ENCODE peak calls at places on chromosomes 16 and 17, in ten cellular contexts. X is ascending aorta, A is heart left ventricle, P is mucosa of descending colon, R is mesendoderm, E is small intestine, M is GM23248, V is breast epithelium, Z is body of pancreas, D is lung. Y is an unnamed sample.

GRCh38 chr16:85653226-85653917 is 35.4 kb downstream of the GINS2 start:
- DNase-seq in M (no peak), P (no peak), X (no peak), R (no peak), Z (no peak), A (peak; percentile 54), D (no peak), V (no peak), E (no peak), Y (no peak)

GRCh38 chr16:73232555-73233422 is 184.9 kb upstream of the ZFHX3 start:
- DNase-seq in E (peak; percentile 65), A (no peak), M (no peak), P (no peak), R (peak; percentile 68), V (no peak), Z (peak; percentile 68), D (no peak), X (no peak), Y (no peak)

GRCh38 chr16:88489163-88489721 is 36.2 kb downstream of the ZFPM1 start:
- DNase-seq in M (no peak), R (no peak), D (no peak), V (no peak), E (peak; percentile 86), P (peak; percentile 54), X (no peak), Z (peak; percentile 86), A (no peak), Y (no peak)

GRCh38 chr17:7570351-7570750 is 8.6 kb downstream of the SENP3 start:
- DNase-seq in P (no peak), A (no peak), M (no peak), V (no peak), R (no peak), D (no peak), E (no peak), Z (no peak), X (no peak), Y (no peak)

GRCh38 chr17:61744252-61744651 is 119.1 kb downstream of the BRIP1 start:
- DNase-seq in D (no peak), Z (no peak), X (no peak), M (no peak), E (no peak), R (no peak), P (no peak), A (no peak), V (no peak), Y (no peak)

GRCh38 chr16:50266337-50267091 is at the start of gene ADCY7:
- DNase-seq in Z (peak; percentile 36), A (peak; percentile 90), D (peak; percentile 61), E (peak; percentile 81), V (no peak), M (peak; percentile 93), P (peak; percentile 87), R (peak; percentile 83), X (peak; percentile 88), Y (no peak)

GRCh38 chr17:10031606-10032005 is 126.5 kb upstream of the RCVRN start:
- DNase-seq in M (no peak), D (no peak), Z (no peak), V (no peak), P (no peak), A (no peak), X (no peak), E (no peak), R (no peak), Y (no peak)

GRCh38 chr16:68744744-68745280 is 7.7 kb downstream of the CDH1 start:
- DNase-seq in R (peak; percentile 94), Z (peak; percentile 94), M (peak; percentile 56), P (peak; percentile 72), E (peak; percentile 94), X (no peak), A (no peak), V (peak; percentile 84), D (peak; percentile 89), Y (no peak)

GRCh38 chr17:75109407-75110236 is at the start of gene ARMC7:
- DNase-seq in M (peak; percentile 93), R (peak; percentile 89), P (peak; percentile 98), Z (peak; percentile 92), D (peak; percentile 93), X (peak; percentile 93), A (peak; percentile 97), V (peak; percentile 81), E (peak; percentile 89), Y (peak; percentile 82)

GRCh38 chr17:8630802-8631553 is 453 bp upstream of the MYH10 start:
- DNase-seq in D (peak; percentile 98), X (peak; percentile 99), Z (peak; percentile 98), P (peak; percentile 96), M (peak; percentile 99), V (peak; percentile 98), E (peak; percentile 93), R (peak; percentile 100), A (peak; percentile 98), Y (peak; percentile 99)

GRCh38 chr17:35022536-35023063 is 40.9 kb downstream of the RFFL start:
- DNase-seq in A (peak; percentile 75), D (peak; percentile 83), V (peak; percentile 79), M (peak; percentile 93), P (peak; percentile 54), X (peak; percentile 96), Z (peak; percentile 66), E (peak; percentile 52), R (peak; percentile 44), Y (no peak)

GRCh38 chr17:3533752-3534151 is 23.9 kb downstream of the TRPV3 start:
- DNase-seq in Z (no peak), D (no peak), E (no peak), V (no peak), A (no peak), P (no peak), M (no peak), X (no peak), R (no peak), Y (no peak)

DNA sequence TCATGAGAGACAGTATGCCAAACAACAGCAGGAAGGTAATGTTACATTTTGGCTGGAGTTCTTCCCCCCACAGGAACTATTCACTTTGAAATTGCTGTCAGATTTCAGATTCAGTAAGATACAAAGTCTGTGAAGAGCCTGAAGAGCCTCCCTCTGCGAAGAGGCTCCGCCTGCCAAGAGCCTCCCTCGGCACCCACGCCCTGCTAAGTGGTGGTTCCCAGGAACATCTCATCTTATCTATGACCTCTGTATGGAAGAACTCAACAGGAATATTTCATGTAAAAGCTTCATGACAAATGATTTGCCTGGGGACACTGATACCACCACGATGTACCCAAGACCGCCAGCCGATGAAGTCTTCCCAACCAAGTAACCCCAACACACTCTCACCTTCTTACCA is 3.2 kb downstream of the ZC3H7A start:
- DNase-seq in P (peak; percentile 61), Z (no peak), M (peak; percentile 43), R (no peak), D (no peak), E (peak; percentile 66), X (no peak), A (no peak), V (no peak), Y (no peak)
- H3K4me1 ChIP-seq in P (peaks cover 43% of the 10 kb centered on the region), Z (peaks cover 55% of the 10 kb centered on the region), M (peaks cover 36% of the 10 kb centered on the region), R (peaks cover 2% of the 10 kb centered on the region), D (peaks cover 35% of the 10 kb centered on the region), E (peaks cover 7% of the 10 kb centered on the region), X (peaks cover 9% of the 10 kb centered on the region), A (peaks cover 73% of the 10 kb centered on the region), V (peaks cover 32% of the 10 kb centered on the region), Y (peaks cover 20% of the 10 kb centered on the region)

GRCh38 chr17:80753946-80754345 is 209.3 kb downstream of the RPTOR start:
- DNase-seq in D (no peak), V (no peak), R (no peak), E (no peak), X (no peak), M (no peak), P (no peak), A (no peak), Z (no peak), Y (no peak)
- H3K4me1 ChIP-seq in D (peaks cover 2% of the 10 kb centered on the region), V (no peaks in the 10 kb centered on the region), R (no peaks in the 10 kb centered on the region), E (no peaks in the 10 kb centered on the region), X (no peaks in the 10 kb centered on the region), M (peaks cover 30% of the 10 kb centered on the region), P (no peaks in the 10 kb centered on the region), A (peaks cover 5% of the 10 kb centered on the region), Z (no peaks in the 10 kb centered on the region), Y (no peaks in the 10 kb centered on the region)

GRCh38 chr16:27703121-27703520 is 153.2 kb downstream of the KATNIP start:
- DNase-seq in R (no peak), V (no peak), Z (no peak), E (no peak), D (no peak), A (no peak), X (peak; percentile 35), P (no peak), M (no peak), Y (no peak)

GRCh38 chr16:27706156-27706705 is 156.3 kb downstream of the KATNIP start:
- DNase-seq in A (no peak), P (no peak), V (no peak), X (no peak), D (no peak), E (no peak), R (no peak), Z (no peak), M (no peak), Y (no peak)

GRCh38 chr16:27701381-27701780 is 151.4 kb downstream of the KATNIP start:
- DNase-seq in A (no peak), R (no peak), P (no peak), E (no peak), V (no peak), Z (no peak), D (no peak), X (no peak), M (no peak), Y (no peak)

GRCh38 chr16:27704252-27704651 is 154.3 kb downstream of the KATNIP start:
- DNase-seq in X (no peak), R (no peak), V (no peak), P (no peak), E (no peak), D (no peak), M (no peak), A (no peak), Z (no peak), Y (no peak)

DNA sequence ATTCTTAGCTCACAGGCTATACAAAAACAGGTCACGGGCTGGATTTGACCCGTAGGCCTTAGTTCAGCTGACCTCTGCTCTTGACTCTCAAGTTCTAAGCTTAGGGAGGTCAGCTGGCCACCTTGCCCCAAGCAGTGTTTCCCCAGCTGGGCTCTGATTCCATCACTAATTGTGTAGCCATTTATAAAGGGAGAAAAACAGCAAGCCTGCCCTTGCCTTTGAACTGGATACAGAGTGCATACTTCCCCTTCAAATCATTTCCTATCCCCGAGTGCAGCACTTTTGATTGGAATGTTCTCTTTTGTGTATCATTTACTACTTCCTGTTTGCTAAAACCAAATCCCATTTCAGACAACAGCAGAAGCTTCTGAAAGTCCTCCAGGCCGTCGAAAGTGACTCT is 153.6 kb downstream of the KATNIP start:
- DNase-seq in D (no peak), P (no peak), A (no peak), X (no peak), V (no peak), R (no peak), E (no peak), M (peak; percentile 37), Z (no peak), Y (no peak)
- H3K4me1 ChIP-seq in D (no peaks in the 10 kb centered on the region), P (no peaks in the 10 kb centered on the region), A (peaks cover 4% of the 10 kb centered on the region), X (no peaks in the 10 kb centered on the region), V (no peaks in the 10 kb centered on the region), R (no peaks in the 10 kb centered on the region), E (no peaks in the 10 kb centered on the region), M (peaks cover 7% of the 10 kb centered on the region), Z (no peaks in the 10 kb centered on the region), Y (no peaks in the 10 kb centered on the region)

DNA sequence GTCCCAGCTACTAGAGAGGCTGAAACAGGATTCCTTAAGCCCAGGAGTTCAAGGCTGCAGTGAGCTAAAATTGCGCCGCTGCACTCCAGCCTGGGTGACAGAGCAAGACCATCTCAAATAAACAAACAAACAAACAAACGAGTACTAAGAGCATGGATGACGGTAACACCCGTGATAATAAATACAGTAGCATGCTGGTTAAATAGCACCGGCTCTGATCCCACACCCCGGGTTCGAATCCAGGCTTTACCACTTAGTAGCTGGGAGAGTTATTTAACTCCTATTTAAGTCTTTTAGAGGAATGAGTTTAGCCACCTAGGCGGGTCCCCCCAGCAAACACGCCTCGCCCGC is 302 bp upstream of the METTL22 start:
- DNase-seq in D (no peak), P (no peak), A (no peak), R (no peak), Z (no peak), M (no peak), E (no peak), V (no peak), X (no peak), Y (no peak)
- H3K4me1 ChIP-seq in D (peaks cover 14% of the 10 kb centered on the region), P (peaks cover 9% of the 10 kb centered on the region), A (peaks cover 21% of the 10 kb centered on the region), R (no peaks in the 10 kb centered on the region), Z (peaks cover 17% of the 10 kb centered on the region), M (peaks cover 21% of the 10 kb centered on the region), E (no peaks in the 10 kb centered on the region), V (no peaks in the 10 kb centered on the region), X (peaks cover 11% of the 10 kb centered on the region), Y (peaks cover 4% of the 10 kb centered on the region)

Y was measured in HAP-1.